ENCODE peak calls at places on chromosomes 11 and 22, in six cellular contexts. One of them, this sample, is unnamed.

GRCh38 chr11:117921893-117922292 is 7.3 kb downstream of the TMPRSS13 start:
- DNase-seq in CD8-positive, alpha-beta T cell: no peak
- DNase-seq in right cardiac atrium: no peak
- DNase-seq in small intestine: no peak
- DNase-seq in GM23338: no peak
- DNase-seq in fibroblast of lung: no peak
- DNase-seq in this sample: no peak

GRCh38 chr11:9001736-9002135 is 2.1 kb downstream of the NRIP3 start:
- DNase-seq in CD8-positive, alpha-beta T cell: no peak
- DNase-seq in right cardiac atrium: no peak
- DNase-seq in small intestine: no peak
- DNase-seq in GM23338: no peak
- DNase-seq in fibroblast of lung: peak; percentile 68
- DNase-seq in this sample: no peak

GRCh38 chr22:41261541-41262249 is 21.0 kb upstream of the CHADL start:
- DNase-seq in CD8-positive, alpha-beta T cell: no peak
- DNase-seq in right cardiac atrium: no peak
- DNase-seq in small intestine: no peak
- DNase-seq in GM23338: no peak
- DNase-seq in fibroblast of lung: no peak
- DNase-seq in this sample: no peak

GRCh38 chr11:44269369-44270351 is 40.3 kb downstream of the ALX4 start:
- DNase-seq in CD8-positive, alpha-beta T cell: no peak
- DNase-seq in right cardiac atrium: peak; percentile 32
- DNase-seq in small intestine: no peak
- DNase-seq in GM23338: no peak
- DNase-seq in fibroblast of lung: peak; percentile 13
- DNase-seq in this sample: no peak

GRCh38 chr11:10113852-10114251 is 180.2 kb downstream of the SBF2 start:
- DNase-seq in CD8-positive, alpha-beta T cell: no peak
- DNase-seq in right cardiac atrium: no peak
- DNase-seq in small intestine: no peak
- DNase-seq in GM23338: no peak
- DNase-seq in fibroblast of lung: no peak
- DNase-seq in this sample: no peak

GRCh38 chr11:103499710-103500340 is 390.6 kb downstream of the DYNC2H1 start:
- DNase-seq in CD8-positive, alpha-beta T cell: no peak
- DNase-seq in right cardiac atrium: no peak
- DNase-seq in small intestine: no peak
- DNase-seq in GM23338: no peak
- DNase-seq in fibroblast of lung: no peak
- DNase-seq in this sample: no peak

GRCh38 chr11:105092255-105093239 is 47.0 kb downstream of the CARD18 start:
- DNase-seq in CD8-positive, alpha-beta T cell: no peak
- DNase-seq in right cardiac atrium: no peak
- DNase-seq in small intestine: no peak
- DNase-seq in GM23338: no peak
- DNase-seq in fibroblast of lung: no peak
- DNase-seq in this sample: no peak

GRCh38 chr11:72918825-72919224 is 104.6 kb downstream of the ATG16L2 start:
- DNase-seq in CD8-positive, alpha-beta T cell: no peak
- DNase-seq in right cardiac atrium: no peak
- DNase-seq in small intestine: no peak
- DNase-seq in GM23338: no peak
- DNase-seq in fibroblast of lung: no peak
- DNase-seq in this sample: no peak

GRCh38 chr22:49783036-49783746 is 44.5 kb downstream of the BRD1 start:
- DNase-seq in CD8-positive, alpha-beta T cell: no peak
- DNase-seq in right cardiac atrium: no peak
- DNase-seq in small intestine: no peak
- DNase-seq in GM23338: no peak
- DNase-seq in fibroblast of lung: no peak
- DNase-seq in this sample: no peak

GRCh38 chr11:21316591-21316990 is 647.2 kb downstream of the NELL1 start:
- DNase-seq in CD8-positive, alpha-beta T cell: no peak
- DNase-seq in right cardiac atrium: no peak
- DNase-seq in small intestine: no peak
- DNase-seq in GM23338: no peak
- DNase-seq in fibroblast of lung: no peak
- DNase-seq in this sample: no peak

GRCh38 chr11:115170133-115170815 is 333.9 kb downstream of the CADM1 start:
- DNase-seq in CD8-positive, alpha-beta T cell: no peak
- DNase-seq in right cardiac atrium: no peak
- DNase-seq in small intestine: peak; percentile 34
- DNase-seq in GM23338: peak; percentile 80
- DNase-seq in fibroblast of lung: peak; percentile 49
- DNase-seq in this sample: peak; percentile 27

GRCh38 chr11:2526808-2527381 is 82.1 kb downstream of the KCNQ1 start:
- DNase-seq in CD8-positive, alpha-beta T cell: no peak
- DNase-seq in right cardiac atrium: peak; percentile 51
- DNase-seq in small intestine: peak; percentile 94
- DNase-seq in GM23338: peak; percentile 62
- DNase-seq in fibroblast of lung: no peak
- DNase-seq in this sample: no peak

GRCh38 chr22:44664149-44664548 is 37.9 kb upstream of the PRR5 start:
- DNase-seq in CD8-positive, alpha-beta T cell: peak; percentile 52
- DNase-seq in right cardiac atrium: peak; percentile 65
- DNase-seq in small intestine: peak; percentile 62
- DNase-seq in GM23338: no peak
- DNase-seq in fibroblast of lung: peak; percentile 54
- DNase-seq in this sample: peak; percentile 50

GRCh38 chr11:108754901-108755625 is 90.2 kb downstream of the DDX10 start:
- DNase-seq in CD8-positive, alpha-beta T cell: no peak
- DNase-seq in right cardiac atrium: no peak
- DNase-seq in small intestine: no peak
- DNase-seq in GM23338: no peak
- DNase-seq in fibroblast of lung: peak; percentile 63
- DNase-seq in this sample: no peak

GRCh38 chr11:66720223-66720898 is 8.7 kb downstream of the SPTBN2 start:
- DNase-seq in CD8-positive, alpha-beta T cell: no peak
- DNase-seq in right cardiac atrium: no peak
- DNase-seq in small intestine: peak; percentile 64
- DNase-seq in GM23338: peak; percentile 91
- DNase-seq in fibroblast of lung: peak; percentile 18
- DNase-seq in this sample: peak; percentile 91

GRCh38 chr11:114167355-114168085 is 108.0 kb downstream of the ZBTB16 start:
- DNase-seq in CD8-positive, alpha-beta T cell: no peak
- DNase-seq in right cardiac atrium: no peak
- DNase-seq in small intestine: no peak
- DNase-seq in GM23338: no peak
- DNase-seq in fibroblast of lung: peak; percentile 44
- DNase-seq in this sample: no peak

GRCh38 chr11:128095459-128096096 is 491.8 kb downstream of the ETS1 start:
- DNase-seq in CD8-positive, alpha-beta T cell: no peak
- DNase-seq in right cardiac atrium: no peak
- DNase-seq in small intestine: no peak
- DNase-seq in GM23338: no peak
- DNase-seq in fibroblast of lung: peak; percentile 48
- DNase-seq in this sample: no peak

GRCh38 chr11:27926981-27927481 is 180.9 kb downstream of the KIF18A start:
- DNase-seq in CD8-positive, alpha-beta T cell: no peak
- DNase-seq in right cardiac atrium: no peak
- DNase-seq in small intestine: no peak
- DNase-seq in GM23338: no peak
- DNase-seq in fibroblast of lung: peak; percentile 78
- DNase-seq in this sample: no peak

GRCh38 chr11:33545941-33546340 is 154.7 kb downstream of the C11orf91 start:
- DNase-seq in CD8-positive, alpha-beta T cell: no peak
- DNase-seq in right cardiac atrium: no peak
- DNase-seq in small intestine: no peak
- DNase-seq in GM23338: no peak
- DNase-seq in fibroblast of lung: no peak
- DNase-seq in this sample: no peak

GRCh38 chr11:74926304-74927030 is 22.4 kb downstream of the XRRA1 start:
- DNase-seq in CD8-positive, alpha-beta T cell: no peak
- DNase-seq in right cardiac atrium: no peak
- DNase-seq in small intestine: no peak
- DNase-seq in GM23338: no peak
- DNase-seq in fibroblast of lung: peak; percentile 28
- DNase-seq in this sample: no peak

GRCh38 chr11:118152552-118153471 is at the start of gene SCN4B:
- DNase-seq in CD8-positive, alpha-beta T cell: no peak
- DNase-seq in right cardiac atrium: peak; percentile 75
- DNase-seq in small intestine: peak; percentile 19
- DNase-seq in GM23338: peak; percentile 92
- DNase-seq in fibroblast of lung: peak; percentile 41
- DNase-seq in this sample: no peak

GRCh38 chr22:44683237-44683636 is 18.8 kb upstream of the PRR5 start:
- DNase-seq in CD8-positive, alpha-beta T cell: no peak
- DNase-seq in right cardiac atrium: no peak
- DNase-seq in small intestine: no peak
- DNase-seq in GM23338: no peak
- DNase-seq in fibroblast of lung: no peak
- DNase-seq in this sample: no peak

GRCh38 chr11:8963569-8964323 is 496 bp downstream of the TMEM9B start:
- DNase-seq in CD8-positive, alpha-beta T cell: peak; percentile 72
- DNase-seq in right cardiac atrium: peak; percentile 81
- DNase-seq in small intestine: peak; percentile 89
- DNase-seq in GM23338: peak; percentile 92
- DNase-seq in fibroblast of lung: no peak
- DNase-seq in this sample: peak; percentile 64

GRCh38 chr22:39481595-39481994 is 20.5 kb upstream of the MIEF1 start:
- DNase-seq in CD8-positive, alpha-beta T cell: no peak
- DNase-seq in right cardiac atrium: no peak
- DNase-seq in small intestine: no peak
- DNase-seq in GM23338: no peak
- DNase-seq in fibroblast of lung: no peak
- DNase-seq in this sample: no peak

DNA sequence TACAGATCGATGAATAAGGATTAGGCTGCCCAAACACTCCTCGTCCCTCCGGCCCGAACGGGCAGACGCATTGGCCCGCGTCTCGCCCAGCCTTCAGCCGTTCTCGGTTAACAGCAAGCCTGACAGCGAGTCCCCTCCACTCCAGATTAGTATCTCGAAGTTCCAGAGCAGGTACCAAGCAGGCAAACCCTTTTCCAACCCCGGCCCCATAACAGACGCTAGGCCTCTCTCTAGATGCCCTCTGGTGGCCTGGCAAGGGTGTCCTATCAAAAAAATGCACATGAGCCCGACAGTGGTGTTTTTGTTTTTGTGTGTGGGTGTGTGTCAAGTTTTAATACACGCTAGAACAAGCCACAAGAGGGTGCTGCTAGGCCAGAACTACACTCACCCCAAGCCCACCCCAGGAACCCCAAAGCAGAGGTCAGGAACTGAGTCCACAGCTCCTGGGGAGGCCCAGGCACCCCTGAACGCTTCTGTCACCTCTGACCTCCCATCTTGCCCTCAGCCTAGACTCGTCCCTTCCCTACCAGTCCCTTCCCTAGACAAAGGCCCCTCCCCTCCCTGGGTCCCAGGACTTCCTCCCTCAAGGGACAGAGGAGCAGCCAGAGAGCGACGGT is 658 bp upstream of the ARFGAP2 start:
- DNase-seq in CD8-positive, alpha-beta T cell: peak; percentile 57
- DNase-seq in right cardiac atrium: peak; percentile 56
- DNase-seq in small intestine: peak; percentile 81
- DNase-seq in GM23338: peak; percentile 79
- DNase-seq in fibroblast of lung: peak; percentile 82
- DNase-seq in this sample: peak; percentile 85
- H3K4me3 ChIP-seq in CD8-positive, alpha-beta T cell: peak overlapping the region; percentile 97
- H3K4me3 ChIP-seq in right cardiac atrium: peak overlapping the region; percentile 57
- H3K4me3 ChIP-seq in small intestine: peak overlapping the region; percentile 52
- H3K4me3 ChIP-seq in GM23338: peak overlapping the region; percentile 100
- H3K4me3 ChIP-seq in fibroblast of lung: peak overlapping the region; percentile 48
- H3K4me3 ChIP-seq in this sample: peak overlapping the region; percentile 82

DNA sequence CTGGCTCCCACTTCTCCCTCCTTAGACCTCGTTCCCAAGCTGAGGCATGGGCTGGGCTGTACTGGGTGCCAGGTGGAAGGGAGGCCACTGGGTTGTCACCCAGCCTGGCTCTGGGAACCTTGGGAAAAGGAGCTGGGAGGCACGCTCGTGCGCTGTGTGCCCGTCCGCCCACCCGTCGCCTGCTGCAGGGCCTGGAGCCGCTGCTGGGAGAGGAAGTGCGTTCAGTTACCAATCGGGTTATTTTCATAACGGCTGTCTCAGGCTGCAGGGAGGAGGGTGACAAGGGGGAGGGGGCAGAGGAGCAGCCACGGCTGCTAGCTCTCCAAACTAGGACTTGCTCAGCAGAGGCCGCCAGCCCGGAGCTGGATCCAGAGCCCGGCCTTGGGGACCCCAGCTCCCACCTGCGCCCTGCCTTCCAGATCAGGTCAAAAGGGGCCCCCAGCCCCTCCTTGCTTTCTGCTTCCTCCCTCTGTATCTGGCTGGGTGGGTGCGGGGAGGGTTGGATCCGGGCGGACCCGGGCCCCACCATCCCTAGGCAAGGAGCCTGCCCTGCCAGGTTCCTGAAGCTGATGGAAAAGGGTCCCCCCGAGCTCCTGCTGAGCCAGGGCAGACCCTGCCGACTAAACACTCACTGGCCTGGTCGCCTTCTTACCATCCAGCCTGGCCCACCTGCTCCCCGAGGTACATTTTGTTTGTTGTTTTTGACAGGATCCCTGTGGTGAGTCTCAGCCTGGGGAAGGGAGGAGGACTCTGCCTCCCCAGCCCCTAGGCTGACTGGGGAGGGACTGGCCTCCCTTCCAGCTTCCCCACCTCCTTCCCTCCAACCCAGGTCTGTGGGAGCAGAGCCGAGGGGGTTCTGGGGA is 14.3 kb downstream of the DGKZ start:
- DNase-seq in CD8-positive, alpha-beta T cell: peak; percentile 55
- DNase-seq in right cardiac atrium: peak; percentile 73
- DNase-seq in small intestine: no peak
- DNase-seq in GM23338: no peak
- DNase-seq in fibroblast of lung: peak; percentile 56
- DNase-seq in this sample: peak; percentile 85
- H3K4me3 ChIP-seq in CD8-positive, alpha-beta T cell: peak overlapping the region; percentile 72
- H3K4me3 ChIP-seq in right cardiac atrium: peak overlapping the region; percentile 32
- H3K4me3 ChIP-seq in small intestine: no peak overlapping the region
- H3K4me3 ChIP-seq in GM23338: no peak overlapping the region
- H3K4me3 ChIP-seq in fibroblast of lung: peak overlapping the region; percentile 1
- H3K4me3 ChIP-seq in this sample: peak overlapping the region; percentile 81

DNA sequence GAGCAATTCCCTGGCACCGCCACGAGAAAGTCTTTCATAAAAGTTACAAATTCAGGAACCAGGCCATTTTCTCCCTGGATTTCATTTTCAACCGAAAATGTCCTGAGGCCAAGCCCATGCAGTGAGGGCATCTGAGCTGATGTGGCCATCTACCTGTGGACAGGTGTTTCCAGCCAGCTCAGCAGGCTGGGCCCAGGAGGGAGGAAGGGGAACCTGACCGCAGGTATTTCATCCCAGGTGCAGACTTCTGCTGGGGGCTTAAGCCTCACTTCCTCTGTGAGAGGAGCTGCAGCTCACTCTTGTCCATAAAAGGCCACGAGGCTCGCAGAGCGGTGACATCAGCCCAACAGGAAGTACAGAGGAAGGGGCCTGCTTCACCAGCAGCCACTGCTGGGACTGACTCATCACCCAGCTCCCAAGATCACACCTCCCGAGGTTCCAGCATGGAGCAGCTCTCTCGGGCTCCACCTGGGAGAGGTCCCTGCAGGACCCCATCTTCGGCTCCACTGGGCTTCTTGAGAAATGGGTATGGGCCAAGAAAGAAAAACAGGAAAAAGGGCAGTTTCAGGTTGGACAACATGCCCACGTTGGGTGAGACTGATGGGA is 56.4 kb downstream of the MYH9 start:
- DNase-seq in CD8-positive, alpha-beta T cell: peak; percentile 70
- DNase-seq in right cardiac atrium: peak; percentile 88
- DNase-seq in small intestine: peak; percentile 72
- DNase-seq in GM23338: peak; percentile 71
- DNase-seq in fibroblast of lung: peak; percentile 94
- DNase-seq in this sample: peak; percentile 95
- H3K4me3 ChIP-seq in CD8-positive, alpha-beta T cell: peak overlapping the region; percentile 42
- H3K4me3 ChIP-seq in right cardiac atrium: no peak overlapping the region
- H3K4me3 ChIP-seq in small intestine: no peak overlapping the region
- H3K4me3 ChIP-seq in GM23338: no peak overlapping the region
- H3K4me3 ChIP-seq in fibroblast of lung: no peak overlapping the region
- H3K4me3 ChIP-seq in this sample: peak overlapping the region; percentile 69

GRCh38 chr11:92657226-92657625 is 312.2 kb upstream of the MTNR1B start:
- DNase-seq in CD8-positive, alpha-beta T cell: no peak
- DNase-seq in right cardiac atrium: no peak
- DNase-seq in small intestine: no peak
- DNase-seq in GM23338: no peak
- DNase-seq in fibroblast of lung: no peak
- DNase-seq in this sample: no peak
- H3K4me3 ChIP-seq in CD8-positive, alpha-beta T cell: no peak overlapping the region
- H3K4me3 ChIP-seq in right cardiac atrium: no peak overlapping the region
- H3K4me3 ChIP-seq in small intestine: no peak overlapping the region
- H3K4me3 ChIP-seq in GM23338: no peak overlapping the region
- H3K4me3 ChIP-seq in fibroblast of lung: no peak overlapping the region
- H3K4me3 ChIP-seq in this sample: no peak overlapping the region